ENCODE peak calls at places on chromosomes 11 and 22, in eight cellular contexts. W is pancreas; P is tibial artery; K is fibroblast of lung; J is CD4-positive, alpha-beta T cell; Y is AG04450; B is left lung; O is WERI-Rb-1. Q is an unnamed sample.
A peak's percentile ranks its signal among the peaks of the same experiment; 100 is the strongest.

GRCh38 chr11:113160652-113161051 is 153.7 kb upstream of the TTC12 start:
- DNase-seq in W (no peak), K (no peak), P (no peak), Y (no peak), O (no peak), J (no peak), B (no peak), Q (no peak)

GRCh38 chr11:121161349-121161917 is 60.4 kb downstream of the TECTA start:
- DNase-seq in P (no peak), B (no peak), O (no peak), J (no peak), Y (no peak), W (no peak), K (no peak), Q (no peak)

GRCh38 chr11:125950696-125951645 is 5.1 kb downstream of the VSIG10L2 start:
- DNase-seq in W (no peak), O (no peak), B (peak; percentile 68), J (no peak), Y (no peak), K (peak; percentile 91), P (no peak), Q (no peak)

GRCh38 chr11:1453611-1454386 is 32.8 kb downstream of the MOB2 start:
- DNase-seq in P (no peak), Y (no peak), W (no peak), K (no peak), B (no peak), J (peak; percentile 57), O (peak; percentile 56), Q (peak; percentile 18)

GRCh38 chr11:123429336-123429735 is 733 bp upstream of the GRAMD1B start:
- DNase-seq in Y (no peak), K (no peak), W (no peak), P (no peak), B (no peak), O (no peak), J (no peak), Q (no peak)

GRCh38 chr22:44638966-44639739 is 62.9 kb upstream of the PRR5 start:
- DNase-seq in Y (no peak), B (no peak), K (no peak), O (peak; percentile 46), J (no peak), W (no peak), P (peak; percentile 62), Q (no peak)

GRCh38 chr11:123018702-123019101 is 37.1 kb upstream of the BSX start:
- DNase-seq in B (no peak), P (no peak), K (no peak), O (no peak), Y (no peak), W (no peak), J (no peak), Q (no peak)

GRCh38 chr11:2302844-2303626 is 1.2 kb downstream of the TSPAN32 start:
- DNase-seq in O (peak; percentile 4), W (peak; percentile 65), J (no peak), K (no peak), Y (no peak), B (peak; percentile 82), P (no peak), Q (no peak)

GRCh38 chr22:30267382-30268302 is 991 bp upstream of the OSM start:
- DNase-seq in P (no peak), K (no peak), W (no peak), B (peak; percentile 84), J (peak; percentile 52), Y (no peak), O (no peak), Q (no peak)

GRCh38 chr22:19886605-19887250 is 32.1 kb upstream of the GNB1L start:
- DNase-seq in K (peak; percentile 59), B (peak; percentile 87), J (peak; percentile 45), Y (no peak), W (no peak), P (no peak), O (no peak), Q (no peak)

GRCh38 chr22:38005943-38006342 is 21.6 kb upstream of the SOX10 start:
- DNase-seq in Y (no peak), J (no peak), P (no peak), O (no peak), W (no peak), K (no peak), B (no peak), Q (no peak)

GRCh38 chr22:50403701-50404101 is 60.6 kb downstream of the PPP6R2 start:
- DNase-seq in B (peak; percentile 85), Y (no peak), O (no peak), K (peak; percentile 17), J (no peak), P (peak; percentile 85), W (peak; percentile 73), Q (no peak)

GRCh38 chr11:43021466-43021865 is 290.3 kb upstream of the API5 start:
- DNase-seq in B (no peak), Y (no peak), K (no peak), W (no peak), O (peak; percentile 22), P (no peak), J (no peak), Q (no peak)

GRCh38 chr22:35540600-35541253 is at the start of gene RASD2:
- DNase-seq in B (peak; percentile 80), W (peak; percentile 69), J (no peak), O (peak; percentile 45), P (no peak), Y (no peak), K (no peak), Q (peak; percentile 59)

GRCh38 chr22:17664414-17665045 is 26.0 kb downstream of the BCL2L13 start:
- DNase-seq in B (no peak), W (no peak), K (no peak), O (no peak), J (no peak), P (no peak), Y (no peak), Q (no peak)

GRCh38 chr11:61602775-61603569 is 22.1 kb upstream of the SYT7 start:
- DNase-seq in P (peak; percentile 81), Y (peak; percentile 90), K (peak; percentile 98), W (no peak), O (peak; percentile 88), J (no peak), B (no peak), Q (no peak)

GRCh38 chr11:61714916-61715315 is 34.7 kb downstream of the DAGLA start:
- DNase-seq in O (no peak), Y (no peak), B (no peak), J (no peak), K (no peak), P (no peak), W (no peak), Q (no peak)

GRCh38 chr11:93922830-93923229 is 72.4 kb upstream of the VSTM5 start:
- DNase-seq in O (no peak), B (no peak), Y (no peak), P (no peak), W (no peak), J (no peak), K (no peak), Q (no peak)

GRCh38 chr11:6656581-6656915 is 939 bp upstream of the DCHS1 start:
- DNase-seq in O (no peak), Y (no peak), B (no peak), P (no peak), J (no peak), K (no peak), W (no peak), Q (no peak)
- H3K27ac ChIP-seq in O (no peak overlapping the region), Y (no peak overlapping the region), B (no peak overlapping the region), P (peak overlapping the region; percentile 76), J (no peak overlapping the region), K (no peak overlapping the region), W (no peak overlapping the region), Q (no peak overlapping the region)

DNA sequence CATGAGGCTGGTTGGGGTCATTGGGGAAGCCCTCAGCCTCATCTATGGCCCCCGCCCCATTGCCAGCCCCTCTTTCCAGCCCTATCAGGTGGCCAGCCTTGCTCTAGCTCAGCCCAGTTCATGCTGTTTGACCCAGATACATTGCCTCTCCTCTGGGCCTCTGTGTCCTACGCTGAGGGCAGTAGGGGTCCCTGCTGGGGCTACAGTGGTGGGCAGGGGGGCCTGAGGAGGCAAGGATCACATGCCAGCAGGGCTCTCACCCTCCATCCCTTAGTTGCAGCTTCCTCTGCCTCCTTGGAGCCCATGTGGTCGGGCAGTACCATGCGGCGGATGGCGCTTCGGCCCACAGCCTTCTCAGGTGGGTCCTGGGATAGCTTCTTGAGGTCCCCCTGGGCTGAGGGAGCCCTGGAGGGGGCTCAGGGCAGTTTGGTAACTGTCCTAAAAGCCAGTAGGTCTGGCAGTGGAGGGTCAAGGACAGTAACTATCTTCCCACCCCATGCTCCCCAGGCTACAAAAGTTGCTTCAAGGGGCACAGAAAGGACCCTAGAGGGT is 19.2 kb downstream of the EMID1 start:
- DNase-seq in W (no peak), Y (no peak), B (no peak), J (no peak), P (no peak), O (no peak), K (no peak), Q (no peak)
- H3K27ac ChIP-seq in W (no peak overlapping the region), Y (no peak overlapping the region), B (peak overlapping the region; percentile 58), J (no peak overlapping the region), P (no peak overlapping the region), O (no peak overlapping the region), K (no peak overlapping the region), Q (no peak overlapping the region)

GRCh38 chr11:12803086-12803826 is 129.0 kb downstream of the TEAD1 start:
- DNase-seq in Y (no peak), P (no peak), J (no peak), K (peak; percentile 68), O (no peak), B (no peak), W (no peak), Q (no peak)

GRCh38 chr11:12799373-12799835 is 125.2 kb downstream of the TEAD1 start:
- DNase-seq in K (no peak), P (no peak), W (no peak), O (no peak), Y (no peak), B (no peak), J (no peak), Q (no peak)

GRCh38 chr11:12802418-12803085 is 128.3 kb downstream of the TEAD1 start:
- DNase-seq in J (no peak), Y (no peak), K (peak; percentile 67), W (peak; percentile 79), B (peak; percentile 86), P (no peak), O (no peak), Q (no peak)

GRCh38 chr11:12800032-12800671 is 125.9 kb downstream of the TEAD1 start:
- DNase-seq in P (no peak), B (no peak), Y (no peak), J (no peak), K (peak; percentile 40), W (no peak), O (peak; percentile 82), Q (no peak)

GRCh38 chr11:12801976-12802375 is 127.8 kb downstream of the TEAD1 start:
- DNase-seq in J (no peak), O (no peak), B (no peak), Y (no peak), K (no peak), P (no peak), W (no peak), Q (no peak)
- H3K27ac ChIP-seq in J (no peak overlapping the region), O (peak overlapping the region; percentile 88), B (no peak overlapping the region), Y (no peak overlapping the region), K (no peak overlapping the region), P (no peak overlapping the region), W (peak overlapping the region; percentile 87), Q (no peak overlapping the region)

DNA sequence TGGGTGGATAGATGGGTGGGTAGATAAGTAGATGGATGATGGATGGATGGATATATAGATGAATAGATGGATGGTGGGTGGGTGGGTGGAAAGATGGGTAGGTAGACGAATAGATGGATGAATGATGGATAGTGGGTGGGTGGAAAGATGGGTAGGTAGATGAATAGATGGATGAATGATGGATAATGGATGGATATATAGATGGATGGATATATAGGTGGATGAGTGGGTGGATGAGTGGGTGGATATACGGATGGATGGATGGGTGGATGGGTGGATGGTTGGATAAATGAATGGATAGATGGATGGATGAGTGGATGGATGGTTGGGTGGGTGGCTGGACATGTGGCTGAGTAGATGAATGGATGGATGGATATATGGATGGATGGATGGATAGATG is 53.1 kb upstream of the THY1 start:
- DNase-seq in P (no peak), W (no peak), Y (no peak), B (no peak), J (no peak), O (no peak), K (no peak), Q (no peak)
- H3K27ac ChIP-seq in P (no peak overlapping the region), W (no peak overlapping the region), Y (no peak overlapping the region), B (no peak overlapping the region), J (no peak overlapping the region), O (no peak overlapping the region), K (no peak overlapping the region), Q (no peak overlapping the region)

Q was measured in CD8-positive, alpha-beta T cell.